ENCODE peak calls at places on chromosomes 16 and 17, in nine cellular contexts. P is A549, Y is PC-9, E is neural progenitor cell, G is uterus, C is esophagus squamous epithelium, V is left ventricle myocardium inferior, H is prostate gland, L is GM23338. F is an unnamed sample.

GRCh38 chr17:77594416-77595209 is 363.9 kb upstream of the TNRC6C start:
- DNase-seq in H (no peak), G (no peak), P (no peak), V (no peak), E (no peak), Y (no peak), C (no peak), L (no peak), F (no peak)

GRCh38 chr17:82128287-82128686 is 30.3 kb upstream of the FASN start:
- DNase-seq in P (no peak), Y (no peak), E (no peak), H (no peak), V (no peak), G (no peak), C (no peak), L (no peak), F (no peak)

GRCh38 chr17:14427914-14428639 is 127.2 kb downstream of the HS3ST3B1 start:
- DNase-seq in H (no peak), Y (no peak), C (no peak), P (no peak), E (no peak), L (no peak), V (no peak), G (no peak), F (no peak)

GRCh38 chr17:42097691-42098661 is at the start of gene ZNF385C:
- DNase-seq in E (peak), L (peak), G (no peak), H (no peak), V (no peak), C (no peak), P (no peak), Y (no peak), F (no peak)

GRCh38 chr17:74758846-74759163 is 10.4 kb downstream of the NHERF1 start:
- DNase-seq in V (no peak), P (no peak), E (no peak), H (peak), Y (peak), G (no peak), L (no peak), C (no peak), F (no peak)

GRCh38 chr17:78041401-78042179 is 83.1 kb downstream of the TNRC6C start:
- DNase-seq in H (no peak), G (no peak), C (no peak), Y (no peak), E (no peak), L (no peak), P (no peak), V (no peak), F (no peak)

GRCh38 chr17:77821114-77821513 is 137.4 kb upstream of the TNRC6C start:
- DNase-seq in V (no peak), H (no peak), C (no peak), G (no peak), E (no peak), P (peak), Y (no peak), L (peak), F (peak)

GRCh38 chr16:23296994-23297393 is 5.1 kb upstream of the SCNN1B start:
- DNase-seq in H (no peak), G (no peak), P (peak), L (peak), V (no peak), E (peak), Y (peak), C (no peak), F (no peak)

GRCh38 chr16:27085182-27085581 is 18.5 kb downstream of the C16orf82 start:
- DNase-seq in H (no peak), V (no peak), C (no peak), P (no peak), E (peak), G (no peak), L (peak), Y (no peak), F (no peak)

GRCh38 chr17:35786941-35787432 is 8.5 kb downstream of the MMP28 start:
- DNase-seq in H (no peak), L (no peak), V (no peak), Y (no peak), P (peak), C (no peak), G (no peak), E (no peak), F (no peak)

GRCh38 chr17:79746955-79747507 is 16.3 kb downstream of the ENPP7 start:
- DNase-seq in V (no peak), G (no peak), C (no peak), P (no peak), H (no peak), Y (no peak), E (peak), L (peak), F (no peak)

GRCh38 chr16:17476414-17477259 is 5.9 kb upstream of the XYLT1 start:
- DNase-seq in Y (peak), G (peak), P (peak), L (peak), H (peak), C (no peak), E (peak), V (no peak), F (no peak)

GRCh38 chr16:68973611-68974120 is 130.3 kb downstream of the TANGO6 start:
- DNase-seq in C (no peak), E (peak), G (no peak), V (no peak), H (no peak), L (no peak), Y (no peak), P (no peak), F (no peak)

GRCh38 chr17:40922239-40922638 is 15.2 kb downstream of the KRT23 start:
- DNase-seq in E (no peak), P (peak), C (no peak), L (no peak), G (peak), V (no peak), Y (peak), H (no peak), F (no peak)

GRCh38 chr16:53054670-53055485 is at the start of gene CHD9:
- DNase-seq in L (peak), C (no peak), Y (peak), G (peak), V (peak), H (peak), P (peak), E (peak), F (peak)
- TF ChIP-seq CTCF in L (peak), C (peak), Y (peak), G (peak), V (peak), H (peak), P (peak), E (peak), F (peak)

GRCh38 chr17:18361837-18362380 is 1.4 kb downstream of the SHMT1 start:
- DNase-seq in P (no peak), C (no peak), H (no peak), G (no peak), V (no peak), E (no peak), L (no peak), Y (no peak), F (no peak)
- H3K27ac ChIP-seq in P (no peak), C (peak), H (peak), G (peak), V (peak), E (no peak), L (no peak), Y (no peak), F (peak)

DNA sequence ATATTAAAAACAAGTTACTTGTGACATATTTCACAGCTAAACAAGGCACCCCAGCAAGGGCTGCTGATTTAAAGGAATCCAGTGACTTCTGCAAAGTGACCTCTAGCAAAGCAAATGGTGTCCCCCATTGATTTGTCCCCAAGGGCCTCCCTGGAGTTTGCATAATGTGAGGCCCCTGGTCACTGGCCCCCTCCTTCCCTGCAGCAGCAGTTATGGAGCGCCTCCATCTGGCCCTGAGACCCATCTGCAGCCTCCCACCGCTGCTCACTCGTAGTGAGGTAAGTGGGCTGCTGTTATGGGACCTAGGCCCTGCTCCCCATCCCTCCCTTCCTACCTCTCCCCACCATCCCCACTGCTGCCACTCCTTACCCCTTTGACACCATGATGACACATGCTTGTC is 19.6 kb upstream of the EEF2K start:
- DNase-seq in C (no peak), V (no peak), G (no peak), P (peak), Y (no peak), E (peak), L (peak), H (no peak), F (no peak)
- TF ChIP-seq CTCF in C (no peak), V (no peak), G (no peak), P (no peak), Y (no peak), E (peak), L (peak), H (no peak), F (no peak)

DNA sequence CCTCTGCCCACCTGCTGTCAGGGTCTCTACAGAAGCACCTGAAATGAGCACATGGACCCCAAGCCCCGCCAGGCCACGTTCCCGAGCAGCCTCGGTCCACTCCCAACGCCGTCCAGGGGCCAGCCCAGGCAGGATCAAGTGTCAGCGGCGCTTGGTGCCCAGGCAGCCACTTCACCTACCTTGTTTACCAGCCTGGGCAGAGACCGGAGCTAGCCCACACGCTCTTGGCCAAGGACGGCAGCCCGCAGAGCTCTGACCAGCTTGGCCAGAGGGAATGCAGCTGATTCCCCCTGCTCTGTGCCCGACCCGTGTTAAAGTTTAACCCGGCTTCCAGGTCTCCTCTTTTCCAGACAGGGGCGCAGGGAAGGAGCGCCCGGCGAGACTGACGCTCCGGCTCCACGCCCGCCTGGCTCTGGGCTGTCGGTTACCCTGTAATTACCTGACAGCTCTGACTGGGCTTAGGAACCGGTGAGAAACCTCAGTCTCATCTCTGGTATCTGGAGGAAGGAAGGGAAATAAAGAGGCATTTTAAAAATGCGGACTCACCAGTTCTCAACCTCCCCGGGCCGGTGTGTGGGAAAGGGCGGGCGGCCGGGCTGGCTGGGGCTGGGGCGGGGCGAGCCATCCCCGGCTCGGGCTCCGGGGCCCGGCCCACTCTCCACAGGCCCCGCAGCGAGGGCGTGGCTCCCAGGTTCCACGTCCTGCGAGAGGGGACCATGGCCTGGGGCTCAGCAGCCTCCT is 4.6 kb downstream of the KIFC3 start:
- DNase-seq in E (peak), P (peak), Y (peak), G (no peak), V (no peak), C (no peak), H (peak), L (peak), F (peak)
- H3K27ac ChIP-seq in E (no peak), P (peak), Y (peak), G (no peak), V (peak), C (peak), H (peak), L (no peak), F (peak)

DNA sequence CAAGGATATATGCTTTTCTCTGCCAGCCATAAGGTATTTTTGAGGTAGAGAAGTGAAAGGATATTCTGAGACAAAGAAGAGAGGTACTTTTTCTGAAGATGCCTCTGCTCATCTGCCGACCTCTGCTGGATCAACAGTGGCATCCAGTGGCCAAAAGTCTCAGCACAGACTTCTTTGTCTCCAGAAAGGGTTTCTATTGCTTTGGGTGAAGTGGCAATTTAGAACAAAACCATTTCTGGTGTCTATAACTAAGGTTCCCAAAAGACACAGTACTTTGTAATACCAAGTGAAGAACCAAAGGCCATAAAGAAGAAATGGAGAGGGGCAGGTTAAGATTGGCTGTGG is 155.2 kb upstream of the C17orf78 start:
- DNase-seq in L (peak), E (peak), C (no peak), V (no peak), Y (no peak), H (no peak), G (no peak), P (peak), F (no peak)
- TF ChIP-seq CTCF in L (peak), E (peak), C (no peak), V (peak), Y (no peak), H (peak), G (no peak), P (peak), F (peak)

GRCh38 chr16:85310868-85311585 is 198.8 kb upstream of the CIBAR2 start:
- DNase-seq in G (no peak), P (no peak), C (no peak), V (peak), L (peak), Y (no peak), E (no peak), H (no peak), F (no peak)
- H3K27ac ChIP-seq in G (no peak), P (no peak), C (no peak), V (peak), L (no peak), Y (no peak), E (no peak), H (no peak), F (peak)

DNA sequence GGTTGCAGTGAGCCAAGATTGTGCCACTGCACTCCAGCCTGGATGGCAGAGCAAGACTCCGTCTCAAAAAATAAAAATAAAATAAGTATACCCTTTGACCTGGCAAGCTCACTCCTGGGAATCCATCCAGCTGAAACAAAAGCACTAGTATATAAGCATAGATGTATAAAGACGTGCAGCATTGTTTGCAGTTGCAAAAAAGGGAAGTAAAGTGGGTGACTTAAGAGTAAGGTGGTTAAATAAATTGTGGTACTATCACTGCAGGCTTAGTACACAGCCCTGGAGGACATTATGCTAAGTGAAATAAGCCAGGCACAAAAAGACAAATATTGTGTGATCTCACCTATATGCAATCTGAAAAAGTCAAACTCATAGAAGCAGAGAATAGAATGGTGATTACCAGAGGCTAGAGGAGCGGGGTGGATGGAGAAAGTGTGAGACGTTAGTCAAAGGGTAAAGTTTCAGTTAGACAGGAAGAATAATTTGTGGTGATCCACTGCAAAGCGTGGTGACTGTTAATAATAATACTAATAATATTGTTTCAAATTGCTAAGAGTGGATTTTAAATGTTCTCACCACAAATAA is 113.0 kb downstream of the MYO1D start:
- DNase-seq in P (no peak), L (no peak), H (no peak), C (no peak), V (no peak), Y (no peak), G (no peak), E (no peak), F (no peak)
- TF ChIP-seq CTCF in P (no peak), L (no peak), H (no peak), C (no peak), V (no peak), Y (no peak), G (no peak), E (no peak), F (no peak)

DNA sequence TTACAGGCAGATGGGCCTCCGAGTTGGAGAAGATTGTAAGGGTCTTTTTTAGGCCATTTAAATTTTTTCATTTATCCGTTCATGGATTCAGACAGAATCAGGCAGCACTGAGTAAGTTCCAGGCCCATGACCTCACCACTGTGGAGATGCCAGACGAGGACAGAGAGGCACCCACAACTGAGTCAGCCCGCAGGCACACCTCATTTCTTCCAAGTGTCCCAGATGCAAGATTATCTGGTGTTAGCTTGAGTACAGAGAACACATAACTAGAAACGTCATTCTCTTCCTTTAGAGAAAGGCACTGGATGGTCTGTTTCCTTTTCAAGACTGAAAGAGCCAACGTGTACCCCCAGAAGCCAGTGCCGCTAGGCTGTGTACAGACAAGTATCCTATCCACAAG is 16.9 kb downstream of the CLEC16A start:
- DNase-seq in V (no peak), E (no peak), H (no peak), G (no peak), P (no peak), Y (no peak), C (no peak), L (no peak), F (peak)
- H3K27ac ChIP-seq in V (peak), E (no peak), H (peak), G (peak), P (no peak), Y (no peak), C (peak), L (no peak), F (peak)

GRCh38 chr17:64236827-64237403 is 26.1 kb downstream of the TEX2 start:
- DNase-seq in L (peak), G (no peak), V (no peak), E (peak), Y (no peak), P (peak), C (no peak), H (no peak), F (no peak)

GRCh38 chr17:64242633-64243032 is 20.4 kb downstream of the TEX2 start:
- DNase-seq in G (no peak), P (no peak), C (no peak), H (no peak), E (no peak), V (no peak), Y (no peak), L (no peak), F (no peak)

GRCh38 chr17:64243340-64243739 is 19.7 kb downstream of the TEX2 start:
- DNase-seq in P (no peak), G (no peak), V (no peak), E (no peak), Y (no peak), L (no peak), C (no peak), H (no peak), F (no peak)

GRCh38 chr17:64240741-64241347 is 22.2 kb downstream of the TEX2 start:
- DNase-seq in P (no peak), V (peak), H (peak), E (peak), C (no peak), G (peak), L (no peak), Y (no peak), F (peak)

GRCh38 chr17:64240261-64240740 is 22.8 kb downstream of the TEX2 start:
- DNase-seq in L (peak), H (no peak), E (peak), C (no peak), V (no peak), P (no peak), Y (no peak), G (no peak), F (no peak)
- TF ChIP-seq CTCF in L (no peak), H (no peak), E (peak), C (no peak), V (peak), P (no peak), Y (no peak), G (no peak), F (no peak)

F was measured in psoas muscle.